ENCODE peak calls at places on chromosomes 1 and 21, in seven cellular contexts. X, K, G, Q, A, M and C are unnamed samples.

GRCh38 chr1:182215797-182216196 is 154.3 kb upstream of the ZNF648 start:
- DNase-seq in K (no peak), G (no peak), Q (no peak), M (no peak), X (no peak), A (no peak), C (no peak)

GRCh38 chr1:226597616-226598454 is 49.3 kb downstream of the STUM start:
- DNase-seq in M (peak), G (no peak), X (no peak), K (no peak), Q (peak), A (no peak), C (no peak)

GRCh38 chr1:33096358-33097005 is 15.5 kb downstream of the AZIN2 start:
- DNase-seq in G (no peak), X (peak), K (peak), Q (no peak), A (no peak), M (no peak), C (no peak)

GRCh38 chr1:210754931-210755670 is 378.8 kb downstream of the KCNH1 start:
- DNase-seq in X (no peak), K (no peak), M (no peak), G (no peak), Q (no peak), A (no peak), C (no peak)

GRCh38 chr1:32496127-32496526 is 31.3 kb downstream of the ZBTB8B start:
- DNase-seq in X (no peak), M (no peak), G (no peak), A (no peak), K (peak), Q (no peak), C (no peak)

GRCh38 chr21:25717491-25718139 is 17.1 kb downstream of the ATP5PF start:
- DNase-seq in A (no peak), X (no peak), M (no peak), G (no peak), Q (no peak), K (peak), C (no peak)

GRCh38 chr1:85494957-85495266 is 30.0 kb upstream of the DDAH1 start:
- DNase-seq in K (peak), X (no peak), A (no peak), Q (no peak), M (no peak), G (no peak), C (no peak)

GRCh38 chr1:229352975-229353374 is 10.1 kb upstream of the CCSAP start:
- DNase-seq in X (no peak), K (no peak), A (no peak), Q (no peak), G (no peak), M (no peak), C (no peak)

GRCh38 chr1:220123889-220124288 is 30.0 kb downstream of the IARS2 start:
- DNase-seq in X (no peak), K (no peak), M (no peak), G (no peak), A (no peak), Q (no peak), C (no peak)

GRCh38 chr1:55718758-55719671 is 503.9 kb upstream of the USP24 start:
- DNase-seq in Q (no peak), A (peak), K (peak), M (peak), X (peak), G (peak), C (no peak)

GRCh38 chr1:55716151-55716550 is 501.0 kb upstream of the USP24 start:
- DNase-seq in Q (no peak), A (no peak), K (peak), M (no peak), G (no peak), X (no peak), C (no peak)

GRCh38 chr1:55714230-55714629 is 499.1 kb upstream of the USP24 start:
- DNase-seq in X (no peak), K (no peak), Q (no peak), A (no peak), G (no peak), M (no peak), C (no peak)

GRCh38 chr1:55717111-55717510 is 501.9 kb upstream of the USP24 start:
- DNase-seq in A (no peak), Q (no peak), G (no peak), K (peak), X (no peak), M (no peak), C (no peak)

GRCh38 chr1:55716610-55717009 is 501.4 kb upstream of the USP24 start:
- DNase-seq in A (no peak), K (peak), M (no peak), Q (no peak), X (no peak), G (no peak), C (no peak)
- H3K27ac ChIP-seq in A (no peak), K (peak), M (no peak), Q (no peak), X (no peak), G (no peak), C (no peak)

GRCh38 chr1:171434717-171435346 is 50.5 kb upstream of the PRRC2C start:
- DNase-seq in G (no peak), M (no peak), X (no peak), A (no peak), K (peak), Q (no peak), C (no peak)
- H3K4me3 ChIP-seq in G (peak), M (no peak), X (no peak), A (no peak), K (no peak), Q (no peak), C (no peak)

DNA sequence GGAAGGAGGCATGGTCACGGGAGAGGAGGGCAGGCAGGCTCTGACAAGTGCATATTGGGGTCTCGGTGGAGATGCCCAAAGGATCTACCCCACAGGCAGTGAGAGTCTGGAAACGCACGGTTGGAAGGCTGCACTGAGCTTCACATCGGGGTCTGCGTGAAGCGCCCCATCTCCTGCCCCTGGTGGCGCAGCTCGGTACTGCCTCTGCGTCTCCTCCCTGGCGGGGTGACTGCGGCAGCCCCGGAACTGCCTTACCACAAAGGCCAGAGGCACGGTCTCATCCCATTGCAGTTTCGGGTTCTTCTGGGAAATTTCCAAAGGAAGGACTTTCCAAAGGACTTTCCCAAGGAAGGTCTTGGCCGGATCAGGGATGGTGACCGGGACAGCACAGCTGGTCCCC is 69.2 kb upstream of the AJAP1 start:
- DNase-seq in G (peak), Q (no peak), X (no peak), M (no peak), A (no peak), K (no peak), C (no peak)
- TF ChIP-seq CTCF in G (peak), Q (no peak), X (no peak), M (peak), A (no peak), K (no peak), C (peak)

GRCh38 chr1:168005544-168005943 is 68.7 kb upstream of the MPC2 start:
- DNase-seq in A (no peak), Q (no peak), G (no peak), M (no peak), K (no peak), X (no peak), C (no peak)

GRCh38 chr1:168001213-168001612 is 64.3 kb upstream of the MPC2 start:
- DNase-seq in M (no peak), G (no peak), Q (no peak), K (no peak), X (no peak), A (no peak), C (no peak)

GRCh38 chr1:168007691-168008090 is 70.8 kb upstream of the MPC2 start:
- DNase-seq in A (no peak), G (no peak), M (no peak), K (no peak), X (no peak), Q (no peak), C (no peak)

GRCh38 chr1:168000656-168001055 is 63.8 kb upstream of the MPC2 start:
- DNase-seq in K (peak), G (no peak), A (no peak), X (no peak), Q (no peak), M (no peak), C (no peak)

GRCh38 chr1:168004531-168004930 is 67.7 kb upstream of the MPC2 start:
- DNase-seq in M (no peak), K (no peak), Q (no peak), A (no peak), X (no peak), G (no peak), C (no peak)
- H3K27ac ChIP-seq in M (no peak), K (no peak), Q (no peak), A (no peak), X (no peak), G (no peak), C (peak)

GRCh38 chr1:59977075-59977410 is 50.5 kb upstream of the CYP2J2 start:
- DNase-seq in Q (no peak), X (no peak), M (no peak), G (no peak), A (no peak), K (no peak), C (no peak)
- H3K4me3 ChIP-seq in Q (no peak), X (no peak), M (no peak), G (no peak), A (no peak), K (no peak), C (no peak)

DNA sequence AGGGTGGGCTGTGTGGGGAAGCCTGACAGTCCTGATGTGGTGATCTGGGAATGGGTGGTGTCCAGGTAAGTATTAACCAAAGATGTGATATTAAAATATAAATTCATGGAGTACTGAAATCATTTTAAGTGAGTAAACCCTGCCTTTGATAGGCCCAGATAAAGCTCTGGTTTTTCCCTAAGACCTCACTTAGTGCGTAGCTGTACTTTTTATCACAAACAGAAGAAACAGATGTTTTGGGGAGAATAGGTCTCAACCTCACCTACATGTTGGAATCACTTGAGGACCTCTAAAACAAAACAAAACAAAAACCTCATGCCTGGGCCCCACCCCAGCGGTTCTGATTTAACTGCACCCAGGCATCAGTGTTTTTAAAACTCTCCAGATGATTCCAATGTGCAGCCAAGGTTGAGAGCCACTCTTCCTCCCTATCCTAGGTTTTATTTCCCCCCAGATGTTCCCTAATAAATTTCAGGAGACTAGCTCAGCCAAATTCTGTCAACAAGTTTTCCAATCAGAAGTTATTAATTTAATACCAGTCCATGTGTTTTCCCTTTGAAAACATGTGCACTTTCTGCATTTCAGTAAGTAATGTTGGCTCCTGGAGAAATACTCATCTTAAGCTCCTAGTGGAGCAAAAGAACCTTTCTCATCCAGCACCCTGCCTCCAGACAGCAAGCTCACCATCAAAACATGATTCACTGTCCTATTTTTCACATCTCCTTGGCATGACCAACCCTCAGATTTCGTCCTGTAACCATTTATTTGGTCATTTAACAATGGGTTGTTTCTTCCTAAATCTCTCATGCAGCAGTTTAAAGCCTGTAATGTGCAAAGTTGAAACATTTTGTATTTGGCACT is 27.4 kb downstream of the LRRC8C start:
- DNase-seq in X (no peak), G (no peak), K (peak), Q (no peak), M (no peak), A (no peak), C (no peak)
- TF ChIP-seq CTCF in X (no peak), G (no peak), K (no peak), Q (no peak), M (no peak), A (no peak), C (no peak)

DNA sequence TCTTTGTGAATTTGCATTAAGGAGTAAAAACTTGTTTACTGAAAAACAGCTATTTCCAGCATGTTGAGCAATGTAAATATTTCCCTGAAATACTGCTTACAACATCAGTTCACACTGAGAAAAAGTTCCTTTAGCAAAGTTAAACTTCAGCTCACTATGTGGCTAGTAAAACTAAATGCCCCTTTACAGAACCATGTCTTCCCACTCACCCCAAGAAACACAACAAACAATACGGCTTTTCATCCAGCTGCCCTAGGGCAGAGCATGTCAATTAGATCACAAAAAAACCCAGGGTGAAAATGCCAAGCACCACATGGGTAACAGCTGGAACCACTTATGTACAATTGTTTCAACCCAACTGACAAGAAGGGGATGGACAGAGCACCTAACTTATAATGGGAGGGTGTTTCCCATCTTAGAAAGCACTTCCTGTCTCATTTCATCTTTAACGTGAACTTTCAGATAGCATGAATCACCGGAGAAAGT is 6.7 kb downstream of the NID1 start:
- DNase-seq in M (no peak), G (no peak), K (peak), Q (no peak), A (no peak), X (no peak), C (no peak)
- H3K27ac ChIP-seq in M (no peak), G (peak), K (peak), Q (no peak), A (peak), X (peak), C (no peak)

GRCh38 chr1:119080586-119080985 is 59.9 kb downstream of the WARS2 start:
- DNase-seq in X (no peak), Q (no peak), M (no peak), G (no peak), K (peak), A (no peak), C (no peak)
- H3K4me3 ChIP-seq in X (no peak), Q (no peak), M (no peak), G (no peak), K (peak), A (no peak), C (no peak)